ENCODE peak calls at places on chromosomes 5 and 9, in six cellular contexts. D, A, G, Q, B and Y are unnamed samples.

GRCh38 chr5:133163839-133164238 is 112.0 kb downstream of the HSPA4 start:
- DNase-seq in Q (no peak), G (no peak), A (no peak), B (no peak), D (no peak), Y (no peak)

GRCh38 chr5:169106906-169107305 is 194.0 kb downstream of the SLIT3 start:
- DNase-seq in B (peak; percentile 76), D (no peak), A (no peak), Q (no peak), G (no peak), Y (no peak)

GRCh38 chr9:96327694-96328352 is 25.8 kb upstream of the HSD17B3 start:
- DNase-seq in D (peak; percentile 44), G (peak; percentile 74), B (no peak), A (peak; percentile 50), Q (peak; percentile 58), Y (peak; percentile 45)

GRCh38 chr5:110844251-110844650 is 105.4 kb downstream of the SLC25A46 start:
- DNase-seq in D (no peak), B (no peak), G (no peak), Q (no peak), A (no peak), Y (no peak)

GRCh38 chr9:98142182-98142924 is 23.3 kb upstream of the TRIM14 start:
- DNase-seq in G (no peak), B (no peak), D (no peak), A (peak; percentile 44), Q (no peak), Y (peak; percentile 83)

GRCh38 chr5:95620030-95620869 is at the start of gene GPR150:
- DNase-seq in G (peak; percentile 39), Q (peak; percentile 48), A (peak; percentile 80), D (peak; percentile 36), B (peak; percentile 89), Y (no peak)

GRCh38 chr5:97967292-97967691 is 784.2 kb upstream of the RIOK2 start:
- DNase-seq in Q (no peak), B (no peak), D (no peak), G (no peak), A (no peak), Y (no peak)

GRCh38 chr9:112110094-112110772 is 64.9 kb downstream of the SUSD1 start:
- DNase-seq in A (no peak), G (no peak), Q (no peak), B (no peak), D (no peak), Y (no peak)

GRCh38 chr5:54531536-54531935 is 14.0 kb downstream of the SNX18 start:
- DNase-seq in G (no peak), Q (no peak), D (no peak), A (no peak), B (peak; percentile 79), Y (no peak)

GRCh38 chr9:96020822-96021615 is 145.5 kb downstream of the ERCC6L2 start:
- DNase-seq in D (no peak), Q (no peak), G (peak; percentile 36), A (no peak), B (no peak), Y (no peak)

GRCh38 chr9:88813810-88814209 is 177.5 kb upstream of the S1PR3 start:
- DNase-seq in A (no peak), G (no peak), D (no peak), Q (no peak), B (no peak), Y (no peak)
- TF ChIP-seq POLR2A in A (no peak), G (no peak), D (no peak), Q (no peak), B (no peak), Y (no peak)

GRCh38 chr5:1801061-1801953 is at the start of gene NDUFS6:
- DNase-seq in Q (peak; percentile 78), A (peak; percentile 83), G (peak; percentile 78), D (peak; percentile 55), B (peak; percentile 94), Y (peak; percentile 52)
- TF ChIP-seq POLR2A in Q (peak; percentile 66), A (no peak), G (peak; percentile 65), D (peak; percentile 84), B (no peak), Y (peak; percentile 87)

GRCh38 chr5:32802764-32803163 is 91.6 kb downstream of the NPR3 start:
- DNase-seq in D (no peak), Q (no peak), A (no peak), G (no peak), B (no peak), Y (no peak)

GRCh38 chr5:32810812-32811211 is 99.7 kb downstream of the NPR3 start:
- DNase-seq in B (no peak), A (no peak), D (no peak), Q (no peak), G (no peak), Y (no peak)

DNA sequence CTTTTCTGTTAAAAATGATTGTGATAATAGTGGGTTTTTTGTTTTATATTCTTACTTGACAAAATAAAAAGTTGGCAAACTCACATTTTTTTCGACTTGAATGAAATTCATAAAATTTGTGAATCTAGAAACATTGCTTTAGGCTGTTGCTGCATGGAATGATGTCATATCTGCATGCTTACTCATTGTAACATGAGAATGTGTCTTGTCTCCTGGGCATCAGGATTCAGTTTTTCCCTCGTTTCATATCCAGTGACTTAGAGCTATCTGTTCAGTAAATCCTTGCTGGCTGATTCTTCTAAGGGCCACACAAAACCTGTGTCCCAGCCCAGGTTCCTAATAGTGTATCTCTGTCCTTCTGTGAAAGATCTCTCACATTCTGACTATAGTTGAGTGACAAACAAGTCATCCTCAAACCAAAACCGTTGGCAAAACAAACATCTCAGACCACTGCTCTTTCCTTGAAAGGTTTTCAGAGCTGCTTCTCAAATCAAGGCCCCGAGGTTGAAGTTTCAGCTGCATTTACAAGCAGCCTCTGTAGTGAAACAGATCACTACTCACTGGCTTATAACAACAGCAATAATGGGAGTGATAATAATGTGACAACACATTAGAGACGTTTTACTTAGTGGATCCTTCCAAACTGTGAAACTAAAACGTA is 95.0 kb downstream of the NPR3 start:
- DNase-seq in G (no peak), D (peak; percentile 51), Q (no peak), A (no peak), B (no peak), Y (peak; percentile 25)
- TF ChIP-seq POLR2A in G (no peak), D (no peak), Q (no peak), A (no peak), B (no peak), Y (no peak)

DNA sequence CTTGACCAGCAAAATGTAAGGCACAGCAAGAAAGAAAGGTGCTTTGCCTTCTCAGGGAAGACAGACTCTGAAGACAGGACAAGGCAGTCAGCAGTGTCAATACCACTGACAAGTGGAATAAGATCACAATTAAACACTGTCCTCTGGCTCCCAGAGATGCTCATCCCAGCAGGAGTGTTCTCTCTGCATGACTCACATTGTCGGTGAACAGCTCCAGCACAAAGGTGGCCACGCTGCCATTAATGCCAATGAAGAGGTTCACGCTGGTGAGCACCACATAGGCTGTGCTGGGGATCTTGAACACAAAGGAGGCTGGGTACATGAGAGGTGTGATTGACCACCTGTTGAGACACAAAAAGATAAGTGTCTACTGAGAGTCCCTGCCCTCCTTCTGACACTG is 31.9 kb downstream of the NIPSNAP3B start:
- DNase-seq in G (no peak), D (no peak), Q (no peak), A (no peak), B (no peak), Y (no peak)
- TF ChIP-seq POLR2A in G (no peak), D (no peak), Q (no peak), A (no peak), B (no peak), Y (no peak)

DNA sequence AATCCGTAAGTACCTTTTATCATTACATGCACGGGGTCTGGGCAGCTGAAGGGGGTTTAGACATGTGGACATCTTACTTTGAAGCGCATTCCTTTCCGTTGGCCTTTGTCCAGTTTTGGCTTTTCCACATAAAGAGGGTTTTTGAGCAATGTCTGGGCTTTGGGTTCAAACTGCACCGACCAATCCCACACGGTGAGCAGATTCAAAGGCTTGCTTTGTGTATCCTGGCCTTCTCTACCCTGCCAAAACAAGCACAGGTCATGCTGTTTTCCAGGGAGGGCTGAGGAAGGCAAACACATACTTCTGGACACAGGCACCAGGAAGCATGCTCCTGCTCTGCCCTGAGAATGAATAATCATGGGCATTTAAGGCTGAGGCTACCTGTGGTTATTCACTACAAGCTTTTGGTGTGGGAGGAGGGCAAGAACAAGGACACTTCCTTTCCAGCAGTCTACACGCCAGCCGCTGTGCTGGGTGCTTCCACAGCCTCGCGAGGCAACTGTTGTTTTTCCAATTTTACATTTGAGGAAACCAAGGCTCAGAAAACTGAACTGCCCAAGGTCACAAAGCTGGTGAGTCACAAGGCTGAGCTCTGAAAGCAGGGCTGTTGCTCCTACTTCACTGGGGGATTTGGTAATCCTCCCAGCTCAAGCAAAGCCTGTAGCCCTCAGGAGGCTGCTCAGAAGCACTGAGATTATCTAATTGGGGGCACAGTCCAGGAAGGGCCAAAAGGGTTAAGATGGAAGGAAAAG is 59.8 kb upstream of the GOLPH3 start:
- DNase-seq in G (peak; percentile 85), D (no peak), Q (no peak), B (no peak), A (peak; percentile 81), Y (peak; percentile 33)
- TF ChIP-seq POLR2A in G (no peak), D (no peak), Q (no peak), B (no peak), A (no peak), Y (no peak)

GRCh38 chr5:122126711-122127385 is 2.5 kb upstream of the ZNF474 start:
- DNase-seq in A (no peak), G (no peak), Q (no peak), D (no peak), B (no peak), Y (no peak)
- TF ChIP-seq POLR2A in A (no peak), G (no peak), Q (no peak), D (no peak), B (no peak), Y (no peak)

GRCh38 chr5:1008451-1009358 is at the start of gene NKD2:
- DNase-seq in A (peak; percentile 31), G (peak; percentile 10), Q (peak; percentile 1), B (peak; percentile 86), D (peak; percentile 75), Y (no peak)
- TF ChIP-seq POLR2A in A (no peak), G (no peak), Q (no peak), B (no peak), D (peak; percentile 68), Y (no peak)